ENCODE peak calls at places on chromosomes 2 and 18, in six cellular contexts. M is brain microvascular endothelial cell, K is ovary, Z is pancreas, H is cardiac muscle cell, W is aorta. P is an unnamed sample.

GRCh38 chr18:10715791-10716190 is 190.0 kb downstream of the NAPG start:
- DNase-seq in M (peak; percentile 20), K (no peak), Z (no peak), H (no peak), W (peak; percentile 73), P (no peak)

GRCh38 chr18:67239826-67240225 is 276.7 kb downstream of the DSEL start:
- DNase-seq in M (no peak), K (no peak), Z (no peak), H (no peak), W (no peak), P (no peak)

GRCh38 chr2:199455533-199456382 is 2.0 kb downstream of the SATB2 start:
- DNase-seq in M (no peak), K (no peak), Z (peak; percentile 70), H (peak; percentile 59), W (no peak), P (peak; percentile 62)

GRCh38 chr2:127661072-127661618 is 14.2 kb downstream of the LIMS2 start:
- DNase-seq in M (peak; percentile 41), K (no peak), Z (no peak), H (peak; percentile 62), W (peak; percentile 52), P (no peak)

GRCh38 chr2:43186679-43187374 is 39.6 kb downstream of the ZFP36L2 start:
- DNase-seq in M (no peak), K (peak; percentile 68), Z (no peak), H (no peak), W (no peak), P (no peak)

GRCh38 chr2:142868281-142868762 is 9.1 kb upstream of the KYNU start:
- DNase-seq in M (no peak), K (peak; percentile 15), Z (no peak), H (no peak), W (peak; percentile 83), P (peak; percentile 69)

GRCh38 chr2:126154256-126154655 is 501.7 kb upstream of the GYPC start:
- DNase-seq in M (no peak), K (no peak), Z (no peak), H (no peak), W (no peak), P (no peak)

GRCh38 chr2:8276071-8276470 is 405.8 kb upstream of the ID2 start:
- DNase-seq in M (no peak), K (no peak), Z (no peak), H (no peak), W (no peak), P (no peak)

GRCh38 chr18:80147037-80147417 is 38.0 kb downstream of the ADNP2 start:
- DNase-seq in M (no peak), K (no peak), Z (no peak), H (no peak), W (no peak), P (no peak)

GRCh38 chr18:54235871-54236270 is 11.4 kb upstream of the MBD2 start:
- DNase-seq in M (peak; percentile 14), K (no peak), Z (no peak), H (no peak), W (no peak), P (no peak)

GRCh38 chr2:131063501-131064283 is 29.6 kb downstream of the FAM168B start:
- DNase-seq in M (no peak), K (no peak), Z (no peak), H (no peak), W (no peak), P (no peak)

GRCh38 chr2:131064589-131065232 is 28.5 kb downstream of the FAM168B start:
- DNase-seq in M (no peak), K (no peak), Z (no peak), H (no peak), W (no peak), P (no peak)

GRCh38 chr2:131058905-131059304 is 34.4 kb downstream of the FAM168B start:
- DNase-seq in M (no peak), K (no peak), Z (no peak), H (no peak), W (no peak), P (no peak)

GRCh38 chr2:131058214-131058613 is 35.0 kb downstream of the FAM168B start:
- DNase-seq in M (no peak), K (no peak), Z (no peak), H (no peak), W (no peak), P (no peak)

GRCh38 chr2:131062066-131062465 is 31.2 kb downstream of the FAM168B start:
- DNase-seq in M (no peak), K (no peak), Z (no peak), H (no peak), W (no peak), P (no peak)
- H3K27ac ChIP-seq in M (no peak overlapping the region), K (no peak overlapping the region), Z (no peak overlapping the region), H (no peak overlapping the region), W (no peak overlapping the region), P (peak overlapping the region; percentile 57)

DNA sequence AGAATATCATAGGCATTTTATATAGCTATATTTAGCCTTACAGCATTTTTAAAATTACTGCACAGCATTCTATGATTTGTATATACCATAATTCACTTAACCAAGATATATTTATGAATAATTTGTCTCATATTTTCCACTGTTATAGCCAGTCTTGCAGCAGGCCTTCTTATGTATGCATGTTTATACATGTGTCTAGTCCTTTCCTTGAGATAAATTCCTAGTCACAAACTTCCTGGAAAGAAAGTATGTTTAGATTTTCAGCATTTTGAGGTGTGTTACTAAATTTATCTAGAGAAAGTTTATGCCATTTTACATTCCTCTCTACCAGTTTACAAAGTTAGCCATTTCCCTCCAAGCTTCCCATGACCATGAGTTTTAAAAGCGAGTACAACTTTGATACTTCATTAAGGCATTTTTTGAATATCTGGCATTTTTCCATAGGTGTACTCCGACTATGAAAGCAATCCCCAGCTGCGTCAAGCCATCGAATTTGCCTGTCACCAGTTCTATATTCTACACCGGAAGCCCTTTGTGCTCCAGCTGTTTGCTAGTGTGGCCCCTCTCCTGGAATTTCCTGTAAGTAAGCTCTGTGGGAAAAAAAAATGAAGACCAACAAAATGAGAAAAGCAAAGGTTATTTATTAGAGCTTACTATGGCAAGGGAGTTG is 59.4 kb upstream of the RPE start:
- DNase-seq in M (peak; percentile 2), K (no peak), Z (no peak), H (no peak), W (no peak), P (no peak)
- H3K27ac ChIP-seq in M (no peak overlapping the region), K (no peak overlapping the region), Z (no peak overlapping the region), H (no peak overlapping the region), W (no peak overlapping the region), P (no peak overlapping the region)

GRCh38 chr18:76468345-76469275 is 26.4 kb downstream of the ZNF516 start:
- DNase-seq in M (no peak), K (no peak), Z (no peak), H (no peak), W (no peak), P (no peak)
- H3K27ac ChIP-seq in M (no peak overlapping the region), K (no peak overlapping the region), Z (no peak overlapping the region), H (no peak overlapping the region), W (no peak overlapping the region), P (no peak overlapping the region)

DNA sequence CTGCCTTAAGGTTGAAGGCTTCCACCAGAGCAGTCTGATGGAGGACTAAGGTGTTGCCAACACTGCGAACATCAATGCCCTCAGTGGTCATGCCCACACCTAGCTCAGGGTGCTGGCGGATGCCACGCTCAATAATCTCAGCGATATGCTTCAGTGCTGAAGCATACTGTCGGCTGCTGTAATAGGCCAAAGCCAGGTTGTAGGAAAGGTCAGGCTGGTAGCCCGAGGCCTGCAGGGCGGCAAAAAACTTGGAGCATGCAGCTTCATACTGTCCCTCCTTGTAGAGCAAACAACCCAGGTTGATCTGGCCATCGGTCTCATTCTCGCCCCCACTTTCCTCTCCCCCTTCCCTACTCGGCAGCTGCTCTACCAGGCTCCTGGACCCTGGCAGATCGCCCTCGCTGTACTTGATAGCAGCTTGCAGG is 159.4 kb downstream of the AGPS start:
- DNase-seq in M (no peak), K (peak; percentile 34), Z (peak; percentile 88), H (peak; percentile 16), W (peak; percentile 54), P (no peak)
- H3K27ac ChIP-seq in M (no peak overlapping the region), K (no peak overlapping the region), Z (peak overlapping the region; percentile 99), H (peak overlapping the region; percentile 32), W (no peak overlapping the region), P (no peak overlapping the region)

DNA sequence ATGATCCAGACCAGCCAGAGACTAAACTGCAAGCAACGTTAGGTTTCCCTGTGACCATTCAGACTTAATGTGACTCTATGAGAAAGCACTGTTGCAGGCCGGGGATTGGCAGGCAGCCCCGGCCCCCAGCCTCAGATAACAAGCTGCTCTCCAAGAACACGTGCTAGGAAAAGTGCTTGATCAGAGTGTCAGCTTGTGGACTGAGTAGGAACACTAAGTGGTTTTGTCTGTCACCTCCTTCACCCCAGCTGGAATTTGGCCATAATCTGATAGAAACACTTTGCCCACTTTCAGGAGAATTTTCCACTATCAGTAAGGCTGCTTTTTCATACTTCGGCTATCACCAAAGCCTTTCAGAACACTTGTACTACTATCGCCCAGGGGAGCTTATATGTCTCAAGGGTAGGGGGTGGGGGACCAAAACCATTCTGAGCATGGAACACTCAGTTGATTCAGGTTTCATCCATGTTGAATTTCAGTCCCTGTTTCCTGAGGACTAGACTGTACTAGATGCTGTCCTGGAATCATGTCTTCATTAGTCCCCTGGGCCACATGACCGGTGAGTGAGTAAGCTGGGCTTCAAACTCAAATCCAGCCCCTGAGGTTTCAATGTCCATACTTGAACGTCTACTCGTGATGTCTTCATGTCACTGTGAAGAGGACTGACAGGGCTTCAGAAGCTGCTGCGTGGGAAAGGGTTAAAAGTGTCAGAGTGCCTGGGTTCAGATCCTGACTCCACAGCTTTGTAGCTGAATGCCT is 101.0 kb downstream of the CDK15 start:
- DNase-seq in M (peak; percentile 7), K (no peak), Z (no peak), H (peak; percentile 96), W (no peak), P (no peak)
- H3K27ac ChIP-seq in M (no peak overlapping the region), K (no peak overlapping the region), Z (no peak overlapping the region), H (no peak overlapping the region), W (no peak overlapping the region), P (no peak overlapping the region)

GRCh38 chr2:96856776-96857673 is 791 bp downstream of the ANKRD39 start:
- DNase-seq in M (no peak), K (no peak), Z (no peak), H (peak; percentile 37), W (peak; percentile 52), P (peak; percentile 43)

GRCh38 chr2:96859338-96859649 is 1.5 kb upstream of the ANKRD39 start:
- DNase-seq in M (no peak), K (peak; percentile 66), Z (no peak), H (no peak), W (peak; percentile 76), P (peak; percentile 69)

GRCh38 chr2:96861074-96861473 is 3.3 kb upstream of the ANKRD39 start:
- DNase-seq in M (no peak), K (no peak), Z (no peak), H (no peak), W (peak; percentile 47), P (peak; percentile 29)

GRCh38 chr2:96860065-96861029 is 2.5 kb upstream of the ANKRD39 start:
- DNase-seq in M (no peak), K (no peak), Z (no peak), H (no peak), W (peak; percentile 53), P (peak; percentile 59)

GRCh38 chr2:96859681-96860064 is 1.9 kb upstream of the ANKRD39 start:
- DNase-seq in M (no peak), K (no peak), Z (no peak), H (no peak), W (no peak), P (no peak)
- H3K27ac ChIP-seq in M (no peak overlapping the region), K (no peak overlapping the region), Z (no peak overlapping the region), H (no peak overlapping the region), W (peak overlapping the region; percentile 82), P (no peak overlapping the region)